ENCODE peak calls at places on chromosome 12, in seven cellular contexts. M is cardiac muscle cell; I is adrenal gland; F is mesenchymal stem cell; R is aorta; A is uterus; O is CD8-positive, alpha-beta memory T cell. U is an unnamed sample.

GRCh38 chr12:81084848-81085350 is 7.0 kb downstream of the ACSS3 start:
- DNase-seq in M (peak; percentile 40), F (no peak), A (no peak), O (no peak), R (no peak), I (no peak), U (no peak)

GRCh38 chr12:12883369-12884001 is 7.9 kb upstream of the GPRC5A start:
- DNase-seq in O (no peak), F (peak; percentile 67), I (no peak), A (no peak), M (peak; percentile 81), R (no peak), U (no peak)

GRCh38 chr12:72511906-72512305 is 239.7 kb downstream of the TRHDE start:
- DNase-seq in F (peak; percentile 51), O (no peak), M (peak; percentile 1), A (no peak), R (no peak), I (no peak), U (no peak)

GRCh38 chr12:38776657-38777056 is 128.7 kb downstream of the CPNE8 start:
- DNase-seq in A (no peak), O (no peak), F (peak; percentile 14), R (no peak), I (no peak), M (peak; percentile 8), U (no peak)

GRCh38 chr12:62098131-62098530 is 162.1 kb upstream of the USP15 start:
- DNase-seq in O (no peak), I (no peak), F (no peak), A (no peak), R (no peak), M (no peak), U (no peak)

GRCh38 chr12:7879246-7879645 is 6.5 kb upstream of the SLC2A14 start:
- DNase-seq in O (no peak), A (no peak), I (no peak), M (no peak), F (no peak), R (no peak), U (no peak)

GRCh38 chr12:78407722-78408121 is 456.9 kb upstream of the SYT1 start:
- DNase-seq in A (no peak), F (no peak), I (no peak), M (peak; percentile 11), R (no peak), O (no peak), U (no peak)

GRCh38 chr12:45215419-45216296 is at the start of gene ANO6:
- DNase-seq in R (peak; percentile 94), A (peak; percentile 88), O (peak; percentile 60), I (peak; percentile 91), M (peak; percentile 91), F (peak; percentile 94), U (peak; percentile 72)

GRCh38 chr12:45705404-45705803 is 24.1 kb upstream of the ARID2 start:
- DNase-seq in I (no peak), A (no peak), F (peak; percentile 10), M (no peak), O (no peak), R (no peak), U (no peak)

GRCh38 chr12:77122236-77122635 is 56.9 kb upstream of the E2F7 start:
- DNase-seq in F (peak; percentile 91), M (peak; percentile 93), I (no peak), A (no peak), R (no peak), O (no peak), U (no peak)

GRCh38 chr12:113359939-113360748 is 1.8 kb downstream of the PLBD2 start:
- DNase-seq in I (peak; percentile 82), O (no peak), M (peak; percentile 11), F (peak; percentile 16), A (no peak), R (peak; percentile 67), U (no peak)

GRCh38 chr12:126397071-126397571 is 1331.9 kb downstream of the AACS start:
- DNase-seq in M (peak; percentile 80), O (no peak), F (no peak), A (no peak), I (no peak), R (no peak), U (no peak)

GRCh38 chr12:117679776-117680175 is 289.0 kb downstream of the KSR2 start:
- DNase-seq in O (no peak), R (no peak), F (peak; percentile 48), A (no peak), I (no peak), M (no peak), U (no peak)

GRCh38 chr12:66964629-66965028 is 285.8 kb upstream of the GRIP1 start:
- DNase-seq in M (no peak), F (peak; percentile 46), I (no peak), R (no peak), O (peak; percentile 4), A (no peak), U (peak; percentile 46)

GRCh38 chr12:15789215-15790171 is at the start of gene EPS8:
- DNase-seq in O (peak; percentile 76), R (peak; percentile 96), M (peak; percentile 96), I (peak; percentile 93), F (peak; percentile 92), A (peak; percentile 90), U (peak; percentile 92)

GRCh38 chr12:131049569-131050339 is 96.0 kb downstream of the ADGRD1 start:
- DNase-seq in O (no peak), F (no peak), R (no peak), A (no peak), M (no peak), I (no peak), U (no peak)

GRCh38 chr12:131048611-131048990 is 94.9 kb downstream of the ADGRD1 start:
- DNase-seq in I (no peak), F (no peak), M (no peak), A (no peak), R (no peak), O (no peak), U (no peak)

GRCh38 chr12:131046813-131047788 is 93.4 kb downstream of the ADGRD1 start:
- DNase-seq in A (no peak), M (no peak), I (no peak), F (no peak), O (no peak), R (peak; percentile 67), U (no peak)

GRCh38 chr12:131049002-131049401 is 95.3 kb downstream of the ADGRD1 start:
- DNase-seq in I (no peak), F (no peak), R (no peak), A (no peak), O (no peak), M (no peak), U (no peak)

DNA sequence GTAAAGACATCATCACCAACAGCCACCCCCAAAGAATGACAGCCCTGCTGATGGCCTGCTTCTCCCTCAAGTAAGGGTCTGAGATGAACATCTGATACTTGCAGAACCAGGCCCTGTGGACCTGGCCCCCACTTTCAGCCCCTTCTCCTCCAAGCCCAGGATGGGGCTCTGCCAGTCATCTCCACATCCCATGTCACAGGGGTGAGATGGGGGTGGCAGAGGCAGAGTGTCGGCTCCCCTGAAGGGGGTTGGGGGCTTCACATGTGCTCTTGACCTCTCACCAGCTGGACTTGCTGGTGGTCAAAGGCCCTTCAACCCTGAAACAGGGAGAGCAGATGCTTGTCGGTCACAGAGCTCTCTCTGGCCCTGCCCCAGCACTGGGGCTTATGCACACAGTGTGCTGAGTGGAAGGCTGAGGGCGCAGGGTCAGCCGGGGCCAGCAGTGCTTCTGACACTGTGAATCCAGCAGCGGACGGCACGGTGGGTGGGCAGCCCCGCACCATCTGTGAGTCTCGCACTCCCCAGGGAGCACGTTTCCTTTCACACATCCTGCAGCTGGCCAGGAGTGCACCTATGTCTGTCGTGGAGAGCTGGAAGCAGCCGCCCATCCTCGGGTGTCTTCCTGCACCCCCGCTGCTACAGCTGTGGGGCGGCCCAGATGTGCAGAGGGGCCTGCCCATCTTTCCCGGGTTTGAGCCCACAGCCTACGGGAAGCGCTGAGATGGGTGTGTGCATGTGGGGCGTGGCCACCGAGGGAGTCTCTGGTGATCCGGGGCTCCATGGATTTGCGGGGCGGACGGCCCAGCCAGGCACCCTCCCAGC is 94.3 kb downstream of the ADGRD1 start:
- DNase-seq in R (no peak), O (no peak), M (no peak), I (no peak), F (no peak), A (peak; percentile 24), U (no peak)
- H3K4me1 ChIP-seq in R (no peaks in the 10 kb centered on the region), O (no peaks in the 10 kb centered on the region), M (no peaks in the 10 kb centered on the region), I (no peaks in the 10 kb centered on the region), F (no peaks in the 10 kb centered on the region), A (no peaks in the 10 kb centered on the region), U (no peaks in the 10 kb centered on the region)

GRCh38 chr12:106739318-106739717 is 35.2 kb upstream of the RIC8B start:
- DNase-seq in R (no peak), I (no peak), M (peak; percentile 31), F (no peak), O (no peak), A (no peak), U (no peak)

GRCh38 chr12:106743270-106743988 is 31.1 kb upstream of the RIC8B start:
- DNase-seq in M (no peak), O (no peak), F (no peak), A (no peak), R (no peak), I (no peak), U (no peak)

GRCh38 chr12:106741247-106741646 is 33.2 kb upstream of the RIC8B start:
- DNase-seq in A (no peak), F (no peak), R (no peak), I (no peak), O (no peak), M (no peak), U (no peak)

GRCh38 chr12:106740813-106741212 is 33.7 kb upstream of the RIC8B start:
- DNase-seq in F (no peak), M (no peak), R (no peak), A (no peak), I (no peak), O (no peak), U (no peak)

GRCh38 chr12:106739815-106740552 is 34.5 kb upstream of the RIC8B start:
- DNase-seq in A (no peak), R (no peak), O (no peak), M (peak; percentile 82), F (peak; percentile 66), I (no peak), U (no peak)
- H3K27ac ChIP-seq in A (no peak overlapping the region), R (no peak overlapping the region), O (no peak overlapping the region), M (no peak overlapping the region), F (no peak overlapping the region), I (no peak overlapping the region), U (no peak overlapping the region)

DNA sequence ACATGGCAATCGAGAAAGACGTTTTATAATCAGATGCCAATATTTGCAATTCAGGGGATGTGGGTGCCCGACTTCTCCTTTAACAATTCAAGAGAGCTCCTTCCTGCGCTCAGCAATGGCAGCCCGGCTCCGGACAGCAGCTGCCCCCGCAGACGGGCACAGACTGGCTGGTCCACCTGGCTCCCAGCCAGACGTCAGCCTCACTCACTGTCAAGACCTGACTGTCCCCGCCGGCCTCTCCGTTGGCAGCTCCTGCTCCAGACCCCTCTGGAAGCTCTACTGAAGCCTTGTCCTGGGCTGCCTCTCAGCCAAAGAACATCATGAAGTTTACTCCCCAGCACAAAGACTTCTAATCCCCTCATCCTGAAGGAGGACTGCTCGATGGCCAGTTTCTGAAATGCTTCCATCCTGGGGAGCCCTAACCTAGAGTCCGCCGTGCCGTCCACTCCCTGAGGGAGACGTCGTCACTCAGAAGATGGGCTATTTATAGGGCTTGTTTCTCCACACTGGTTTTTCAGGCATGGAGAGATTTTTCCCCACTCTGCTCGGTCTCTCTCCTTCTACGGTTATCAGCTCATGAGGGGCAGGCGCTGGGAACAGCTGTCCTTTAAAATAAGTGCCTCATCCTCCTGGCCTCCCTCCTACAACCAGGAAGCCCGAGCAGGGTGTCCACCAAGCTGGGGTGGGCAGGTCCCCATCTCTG is 126.2 kb downstream of the RFLNA start:
- DNase-seq in O (no peak), I (no peak), M (no peak), R (no peak), F (peak; percentile 55), A (no peak), U (no peak)
- H3K4me1 ChIP-seq in O (no peaks in the 10 kb centered on the region), I (peaks cover 29% of the 10 kb centered on the region), M (peaks cover 39% of the 10 kb centered on the region), R (no peaks in the 10 kb centered on the region), F (peaks cover 43% of the 10 kb centered on the region), A (peaks cover 16% of the 10 kb centered on the region), U (no peaks in the 10 kb centered on the region)

GRCh38 chr12:68477256-68477655 is 133.4 kb upstream of the RAP1B start:
- DNase-seq in M (no peak), A (no peak), I (no peak), R (no peak), O (no peak), F (no peak), U (no peak)
- H3K27ac ChIP-seq in M (no peak overlapping the region), A (no peak overlapping the region), I (no peak overlapping the region), R (no peak overlapping the region), O (no peak overlapping the region), F (no peak overlapping the region), U (no peak overlapping the region)

U was measured in CD8-positive, alpha-beta T cell.